ENCODE peak calls at places on chromosome 22, in five cellular contexts. One of them, this sample, is unnamed.

GRCh38 chr22:28435960-28436359 is 243.7 kb downstream of the TTC28 start:
- DNase-seq in choroid plexus epithelial cell: no peak
- DNase-seq in fibroblast of the aortic adventitia: no peak
- DNase-seq in fibroblast of mammary gland: no peak
- DNase-seq in NCI-H748 treated with DMSO at 0.1 percent for 48 hours: no peak
- DNase-seq in this sample: no peak

GRCh38 chr22:20083891-20084546 is 4.0 kb downstream of the DGCR8 start:
- DNase-seq in choroid plexus epithelial cell: no peak
- DNase-seq in fibroblast of the aortic adventitia: no peak
- DNase-seq in fibroblast of mammary gland: no peak
- DNase-seq in NCI-H748 treated with DMSO at 0.1 percent for 48 hours: no peak
- DNase-seq in this sample: no peak

GRCh38 chr22:43376765-43377485 is 33.8 kb upstream of the SCUBE1 start:
- DNase-seq in choroid plexus epithelial cell: peak
- DNase-seq in fibroblast of the aortic adventitia: peak
- DNase-seq in fibroblast of mammary gland: no peak
- DNase-seq in NCI-H748 treated with DMSO at 0.1 percent for 48 hours: no peak
- DNase-seq in this sample: no peak

GRCh38 chr22:22048981-22049531 is 66.5 kb upstream of the TOP3B start:
- DNase-seq in choroid plexus epithelial cell: no peak
- DNase-seq in fibroblast of the aortic adventitia: no peak
- DNase-seq in fibroblast of mammary gland: no peak
- DNase-seq in NCI-H748 treated with DMSO at 0.1 percent for 48 hours: no peak
- DNase-seq in this sample: no peak

GRCh38 chr22:28608546-28608945 is 71.1 kb downstream of the TTC28 start:
- DNase-seq in choroid plexus epithelial cell: no peak
- DNase-seq in fibroblast of the aortic adventitia: no peak
- DNase-seq in fibroblast of mammary gland: no peak
- DNase-seq in NCI-H748 treated with DMSO at 0.1 percent for 48 hours: no peak
- DNase-seq in this sample: no peak

GRCh38 chr22:25666308-25666707 is 75.7 kb upstream of the MYO18B start:
- DNase-seq in choroid plexus epithelial cell: no peak
- DNase-seq in fibroblast of the aortic adventitia: peak
- DNase-seq in fibroblast of mammary gland: peak
- DNase-seq in NCI-H748 treated with DMSO at 0.1 percent for 48 hours: no peak
- DNase-seq in this sample: no peak

GRCh38 chr22:24578355-24579241 is 14.3 kb downstream of the LRRC75B start:
- DNase-seq in choroid plexus epithelial cell: no peak
- DNase-seq in fibroblast of the aortic adventitia: peak
- DNase-seq in fibroblast of mammary gland: no peak
- DNase-seq in NCI-H748 treated with DMSO at 0.1 percent for 48 hours: peak
- DNase-seq in this sample: no peak

GRCh38 chr22:29842740-29843139 is 4.7 kb upstream of the ASCC2 start:
- DNase-seq in choroid plexus epithelial cell: peak
- DNase-seq in fibroblast of the aortic adventitia: peak
- DNase-seq in fibroblast of mammary gland: peak
- DNase-seq in NCI-H748 treated with DMSO at 0.1 percent for 48 hours: no peak
- DNase-seq in this sample: no peak

GRCh38 chr22:38505595-38506117 is 455 bp downstream of the DDX17 start:
- DNase-seq in choroid plexus epithelial cell: peak
- DNase-seq in fibroblast of the aortic adventitia: peak
- DNase-seq in fibroblast of mammary gland: peak
- DNase-seq in NCI-H748 treated with DMSO at 0.1 percent for 48 hours: no peak
- DNase-seq in this sample: peak

GRCh38 chr22:50507421-50507990 is at the start of gene LMF2:
- DNase-seq in choroid plexus epithelial cell: no peak
- DNase-seq in fibroblast of the aortic adventitia: no peak
- DNase-seq in fibroblast of mammary gland: no peak
- DNase-seq in NCI-H748 treated with DMSO at 0.1 percent for 48 hours: peak
- DNase-seq in this sample: peak

GRCh38 chr22:37017356-37017755 is 1.9 kb downstream of the TST start:
- DNase-seq in choroid plexus epithelial cell: no peak
- DNase-seq in fibroblast of the aortic adventitia: no peak
- DNase-seq in fibroblast of mammary gland: no peak
- DNase-seq in NCI-H748 treated with DMSO at 0.1 percent for 48 hours: no peak
- DNase-seq in this sample: no peak

GRCh38 chr22:45863981-45864751 is 112.8 kb downstream of the WNT7B start:
- DNase-seq in choroid plexus epithelial cell: peak
- DNase-seq in fibroblast of the aortic adventitia: peak
- DNase-seq in fibroblast of mammary gland: peak
- DNase-seq in NCI-H748 treated with DMSO at 0.1 percent for 48 hours: peak
- DNase-seq in this sample: peak

GRCh38 chr22:20031732-20032406 is 11.0 kb downstream of the TANGO2 start:
- DNase-seq in choroid plexus epithelial cell: no peak
- DNase-seq in fibroblast of the aortic adventitia: no peak
- DNase-seq in fibroblast of mammary gland: no peak
- DNase-seq in NCI-H748 treated with DMSO at 0.1 percent for 48 hours: peak
- DNase-seq in this sample: peak

GRCh38 chr22:40592352-40593113 is 44.0 kb downstream of the MRTFA start:
- DNase-seq in choroid plexus epithelial cell: no peak
- DNase-seq in fibroblast of the aortic adventitia: no peak
- DNase-seq in fibroblast of mammary gland: no peak
- DNase-seq in NCI-H748 treated with DMSO at 0.1 percent for 48 hours: no peak
- DNase-seq in this sample: no peak

GRCh38 chr22:32880906-32881596 is 79.5 kb downstream of the TIMP3 start:
- DNase-seq in choroid plexus epithelial cell: peak
- DNase-seq in fibroblast of the aortic adventitia: peak
- DNase-seq in fibroblast of mammary gland: peak
- DNase-seq in NCI-H748 treated with DMSO at 0.1 percent for 48 hours: no peak
- DNase-seq in this sample: no peak

GRCh38 chr22:22684605-22685561 is 40.5 kb downstream of the GGTLC2 start:
- DNase-seq in choroid plexus epithelial cell: peak
- DNase-seq in fibroblast of the aortic adventitia: peak
- DNase-seq in fibroblast of mammary gland: peak
- DNase-seq in NCI-H748 treated with DMSO at 0.1 percent for 48 hours: no peak
- DNase-seq in this sample: peak

GRCh38 chr22:23789121-23789520 is 2.4 kb downstream of the SMARCB1 start:
- DNase-seq in choroid plexus epithelial cell: no peak
- DNase-seq in fibroblast of the aortic adventitia: no peak
- DNase-seq in fibroblast of mammary gland: no peak
- DNase-seq in NCI-H748 treated with DMSO at 0.1 percent for 48 hours: peak
- DNase-seq in this sample: peak

This sample was measured in NCI-H345.